ENCODE peak calls at places on chromosomes 3 and 15, in five cellular contexts. W, I, T, S and H are unnamed samples.

GRCh38 chr3:32602206-32602605 is 31.5 kb upstream of the DYNC1LI1 start:
- DNase-seq in I (no peak), S (no peak), T (no peak), W (peak), H (no peak)

GRCh38 chr3:41200669-41201021 is 1.3 kb downstream of the CTNNB1 start:
- DNase-seq in T (peak), W (no peak), I (no peak), S (no peak), H (peak)

GRCh38 chr3:67704322-67704721 is 49.9 kb upstream of the SUCLG2 start:
- DNase-seq in W (no peak), S (peak), T (no peak), I (no peak), H (no peak)

GRCh38 chr3:33278106-33278672 is 947 bp downstream of the FBXL2 start:
- DNase-seq in W (no peak), I (no peak), T (peak), S (no peak), H (no peak)

GRCh38 chr3:53258600-53259426 is 3.0 kb upstream of the TKT start:
- DNase-seq in W (no peak), S (no peak), I (no peak), T (no peak), H (no peak)

GRCh38 chr15:77547801-77548607 is 84.7 kb downstream of the LINGO1 start:
- DNase-seq in S (no peak), I (peak), T (no peak), W (no peak), H (no peak)

GRCh38 chr15:68763063-68763462 is 57.6 kb downstream of the ANP32A start:
- DNase-seq in W (peak), T (no peak), I (no peak), S (peak), H (no peak)

GRCh38 chr3:79003994-79004393 is 763.8 kb downstream of the ROBO1 start:
- DNase-seq in T (no peak), I (no peak), S (no peak), W (no peak), H (no peak)

GRCh38 chr3:16048435-16049318 is 125.8 kb upstream of the GALNT15 start:
- DNase-seq in W (no peak), T (peak), S (peak), I (no peak), H (peak)

GRCh38 chr3:108117245-108117644 is 26.4 kb upstream of the CD47 start:
- DNase-seq in I (no peak), S (no peak), W (no peak), T (peak), H (peak)

GRCh38 chr3:169668081-169668956 is 4.8 kb upstream of the MECOM start:
- DNase-seq in T (peak), S (peak), I (peak), W (no peak), H (peak)

GRCh38 chr3:12810013-12810780 is 13.7 kb downstream of the CAND2 start:
- DNase-seq in I (peak), W (peak), S (peak), T (peak), H (peak)

GRCh38 chr3:104673981-104674380 is 692.7 kb upstream of the ALCAM start:
- DNase-seq in I (no peak), W (no peak), S (no peak), T (peak), H (peak)

GRCh38 chr3:20013396-20013795 is 1.3 kb upstream of the PP2D1 start:
- DNase-seq in W (no peak), S (no peak), I (no peak), T (no peak), H (no peak)

GRCh38 chr15:62464705-62465104 is 299.6 kb upstream of the C2CD4B start:
- DNase-seq in W (no peak), I (no peak), S (no peak), T (peak), H (peak)

GRCh38 chr15:34241376-34242350 is 16.8 kb downstream of the EMC4 start:
- DNase-seq in W (no peak), I (no peak), T (peak), S (no peak), H (peak)

GRCh38 chr3:148243609-148244008 is 454.1 kb upstream of the AGTR1 start:
- DNase-seq in I (no peak), W (no peak), T (no peak), S (no peak), H (no peak)

GRCh38 chr3:188581365-188581764 is 427.4 kb downstream of the LPP start:
- DNase-seq in W (no peak), I (no peak), S (no peak), T (no peak), H (no peak)

GRCh38 chr3:49173792-49174170 is 2.4 kb downstream of the KLHDC8B start:
- DNase-seq in S (no peak), I (no peak), T (peak), W (no peak), H (peak)

GRCh38 chr3:5026046-5026362 is 46.8 kb downstream of the BHLHE40 start:
- DNase-seq in T (no peak), W (no peak), S (no peak), I (no peak), H (no peak)

GRCh38 chr3:152183473-152183872 is 85.3 kb upstream of the MBNL1 start:
- DNase-seq in I (peak), W (no peak), T (peak), S (peak), H (peak)

GRCh38 chr15:94745371-94745770 is 514.0 kb downstream of the MCTP2 start:
- DNase-seq in W (no peak), S (no peak), T (no peak), I (no peak), H (peak)
- H3K4me3 ChIP-seq in W (no peak), S (no peak), T (no peak), I (no peak), H (no peak)

DNA sequence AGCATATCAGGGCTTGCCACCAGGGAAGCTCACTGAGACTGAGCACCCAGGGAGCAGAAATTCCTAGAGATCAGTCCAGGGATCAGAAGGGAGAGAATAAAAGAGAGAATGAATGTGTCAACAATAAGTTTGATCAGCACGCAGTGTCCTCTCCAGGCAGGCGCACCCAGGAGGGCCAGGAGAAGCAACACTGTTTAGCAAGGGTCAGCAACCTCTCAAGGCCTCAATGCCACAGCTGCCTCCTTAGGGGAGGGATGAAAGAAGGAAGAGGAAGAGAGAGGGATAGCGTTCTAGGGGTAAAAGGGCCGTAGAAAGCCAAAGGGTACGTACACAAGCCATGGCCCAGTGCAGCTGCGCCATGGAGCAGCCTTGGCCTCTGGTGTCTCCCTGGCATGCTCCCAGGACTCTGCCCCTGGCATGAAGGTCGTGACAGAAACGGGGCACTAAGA is 399.8 kb downstream of the SHQ1 start:
- DNase-seq in I (no peak), W (no peak), T (no peak), S (peak), H (no peak)
- TF ChIP-seq CTCF in I (no peak), W (no peak), T (no peak), S (no peak), H (no peak)

DNA sequence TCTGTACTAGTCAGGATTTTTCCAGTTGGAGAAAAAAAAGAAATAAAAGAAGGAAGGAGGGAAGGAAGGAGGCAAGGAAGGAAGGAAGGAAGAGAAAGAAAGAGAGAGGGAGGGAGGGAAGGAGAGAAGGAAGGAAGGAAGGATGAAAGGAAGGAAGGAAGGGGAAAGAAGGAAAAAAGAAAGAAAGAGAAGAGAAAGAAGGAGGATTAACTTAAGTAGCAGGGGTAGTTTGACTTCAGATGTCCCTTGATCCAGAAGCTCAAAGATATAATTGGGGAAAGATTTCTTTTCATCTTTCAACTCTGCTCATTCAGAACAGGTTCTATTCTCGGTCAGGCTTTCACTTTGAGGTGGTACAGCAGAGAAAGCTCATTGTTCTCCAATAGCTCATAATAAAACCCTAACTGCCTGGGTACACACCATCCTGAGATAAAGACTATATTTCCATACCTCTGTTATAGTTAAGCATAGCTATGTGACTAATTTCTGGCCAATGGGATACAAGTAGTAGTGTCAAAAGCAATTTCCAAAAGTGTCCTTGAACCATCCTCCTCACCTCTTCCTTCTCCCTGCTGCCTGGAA is 23.5 kb upstream of the STT3B start:
- DNase-seq in W (no peak), S (no peak), T (no peak), I (no peak), H (no peak)
- H3K4me3 ChIP-seq in W (no peak), S (no peak), T (no peak), I (no peak), H (no peak)

DNA sequence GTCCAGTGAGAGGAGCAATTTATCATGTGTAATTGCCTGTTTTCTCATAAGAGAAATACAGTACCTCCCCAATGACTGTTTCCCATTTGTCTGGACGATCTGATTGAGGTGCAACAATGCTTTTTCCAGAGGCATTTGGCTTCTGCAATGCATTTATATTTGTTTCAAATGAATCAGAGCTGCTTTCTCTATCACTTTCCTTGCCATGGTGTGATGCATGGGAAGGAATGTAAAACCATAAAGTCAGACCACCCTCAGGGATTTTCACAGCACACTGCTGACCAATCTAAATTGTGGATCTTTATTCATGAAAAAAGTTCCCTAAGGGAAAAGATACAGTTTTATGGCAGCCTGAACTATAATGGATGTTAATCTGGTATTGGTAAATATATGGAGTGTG is 333.0 kb downstream of the ZNF385D start:
- DNase-seq in W (no peak), S (no peak), T (no peak), I (no peak), H (no peak)
- TF ChIP-seq CTCF in W (no peak), S (no peak), T (no peak), I (no peak), H (no peak)